ENCODE peak calls at places on chromosomes 3 and 15, in five cellular contexts. F is RWPE2, V is stomach, C is OCI-LY7, J is NB4. D is an unnamed sample.

GRCh38 chr3:116614795-116615362 is 94.7 kb upstream of the TUSC7 start:
- DNase-seq in V (no peak), J (peak), C (peak), F (no peak), D (peak)

GRCh38 chr3:52062499-52062898 is 6.1 kb upstream of the DUSP7 start:
- DNase-seq in F (peak), C (peak), J (peak), V (no peak), D (peak)

GRCh38 chr15:57537072-57537471 is 54.6 kb upstream of the MYZAP start:
- DNase-seq in J (peak), V (peak), C (no peak), F (no peak), D (peak)

GRCh38 chr3:175193815-175194518 is 334.8 kb downstream of the NAALADL2 start:
- DNase-seq in F (no peak), C (no peak), V (no peak), J (no peak), D (peak)

GRCh38 chr15:77035999-77036471 is 34.9 kb downstream of the TSPAN3 start:
- DNase-seq in F (peak), C (no peak), V (peak), J (no peak), D (no peak)

GRCh38 chr15:48096813-48097212 is 24.0 kb upstream of the SLC24A5 start:
- DNase-seq in J (no peak), F (no peak), V (no peak), C (no peak), D (peak)

GRCh38 chr3:171309906-171310359 is 150.3 kb downstream of the TNIK start:
- DNase-seq in F (no peak), V (no peak), C (no peak), J (peak), D (peak)

GRCh38 chr15:42919794-42920280 is 741 bp downstream of the TTBK2 start:
- DNase-seq in F (no peak), C (peak), V (no peak), J (peak), D (peak)

GRCh38 chr3:133478624-133479023 is 78.8 kb downstream of the BFSP2 start:
- DNase-seq in J (no peak), C (no peak), F (no peak), V (no peak), D (no peak)

GRCh38 chr15:57541805-57542504 is 49.7 kb upstream of the MYZAP start:
- DNase-seq in V (peak), F (peak), J (peak), C (peak), D (peak)

GRCh38 chr15:49990835-49991540 is 128.0 kb downstream of the ATP8B4 start:
- DNase-seq in V (no peak), J (no peak), F (no peak), C (no peak), D (peak)

GRCh38 chr3:124859025-124859424 is 28.1 kb downstream of the ITGB5 start:
- DNase-seq in V (no peak), F (no peak), C (no peak), J (no peak), D (peak)

GRCh38 chr3:77370413-77370812 is 330.5 kb downstream of the ROBO2 start:
- DNase-seq in J (no peak), F (peak), V (no peak), C (no peak), D (peak)

GRCh38 chr3:66418432-66419052 is 82.3 kb downstream of the LRIG1 start:
- DNase-seq in J (no peak), F (no peak), V (peak), C (no peak), D (no peak)

GRCh38 chr3:89113887-89114840 is 6.7 kb downstream of the EPHA3 start:
- DNase-seq in C (no peak), J (no peak), F (peak), V (peak), D (peak)

GRCh38 chr3:98722389-98722788 is 40.8 kb upstream of the ST3GAL6 start:
- DNase-seq in F (no peak), J (no peak), V (no peak), C (no peak), D (no peak)
- H3K4me3 ChIP-seq in F (no peak), J (no peak), V (no peak), C (no peak), D (no peak)

GRCh38 chr3:123449986-123450474 is 1.1 kb upstream of the ADCY5 start:
- DNase-seq in V (no peak), C (no peak), F (no peak), J (no peak), D (no peak)
- H3K4me3 ChIP-seq in V (peak), C (peak), F (peak), J (no peak), D (peak)

GRCh38 chr3:59116138-59116537 is 66.3 kb upstream of the CFAP20DC start:
- DNase-seq in J (no peak), V (no peak), F (no peak), C (no peak), D (no peak)
- H3K4me3 ChIP-seq in J (no peak), V (no peak), F (no peak), C (no peak), D (no peak)

GRCh38 chr3:126267169-126267975 is 87.0 kb upstream of the ALDH1L1 start:
- DNase-seq in F (no peak), J (peak), V (peak), C (no peak), D (peak)

GRCh38 chr3:126264952-126265351 is 84.6 kb upstream of the ALDH1L1 start:
- DNase-seq in J (no peak), V (no peak), F (no peak), C (no peak), D (no peak)

GRCh38 chr3:126267976-126268615 is 87.7 kb upstream of the ALDH1L1 start:
- DNase-seq in V (no peak), J (no peak), F (no peak), C (no peak), D (no peak)

GRCh38 chr3:126266850-126267168 is 86.4 kb upstream of the ALDH1L1 start:
- DNase-seq in J (no peak), F (no peak), C (no peak), V (no peak), D (no peak)

DNA sequence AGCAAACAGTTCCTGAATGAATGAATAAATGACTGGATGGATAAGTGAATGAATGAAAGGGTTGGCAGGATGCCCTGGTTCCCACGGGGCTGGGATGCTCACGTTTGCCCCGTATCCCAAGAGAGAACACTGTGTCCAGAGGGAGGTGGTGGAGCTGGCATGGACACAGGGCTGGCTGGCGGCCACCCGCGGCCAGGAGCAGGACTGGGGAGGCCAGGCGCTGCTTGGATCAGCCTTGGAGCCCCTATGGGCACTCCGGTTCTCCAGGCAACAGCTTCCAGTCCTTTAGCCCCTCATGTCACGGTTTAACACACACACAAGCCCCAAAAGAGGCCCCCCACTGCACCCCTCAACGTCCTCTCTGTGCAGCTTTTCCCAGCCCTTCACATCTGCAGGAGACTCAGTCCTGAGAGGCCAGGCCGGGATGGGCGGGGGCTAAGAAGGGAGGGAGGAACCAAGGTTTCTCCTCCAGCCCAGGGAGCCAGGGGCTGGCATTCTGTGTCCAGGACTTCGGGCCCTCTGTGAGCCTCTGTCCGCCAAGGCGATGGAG is 86.0 kb upstream of the ALDH1L1 start:
- DNase-seq in J (no peak), F (no peak), C (no peak), V (peak), D (peak)
- H3K4me3 ChIP-seq in J (no peak), F (no peak), C (no peak), V (no peak), D (no peak)

DNA sequence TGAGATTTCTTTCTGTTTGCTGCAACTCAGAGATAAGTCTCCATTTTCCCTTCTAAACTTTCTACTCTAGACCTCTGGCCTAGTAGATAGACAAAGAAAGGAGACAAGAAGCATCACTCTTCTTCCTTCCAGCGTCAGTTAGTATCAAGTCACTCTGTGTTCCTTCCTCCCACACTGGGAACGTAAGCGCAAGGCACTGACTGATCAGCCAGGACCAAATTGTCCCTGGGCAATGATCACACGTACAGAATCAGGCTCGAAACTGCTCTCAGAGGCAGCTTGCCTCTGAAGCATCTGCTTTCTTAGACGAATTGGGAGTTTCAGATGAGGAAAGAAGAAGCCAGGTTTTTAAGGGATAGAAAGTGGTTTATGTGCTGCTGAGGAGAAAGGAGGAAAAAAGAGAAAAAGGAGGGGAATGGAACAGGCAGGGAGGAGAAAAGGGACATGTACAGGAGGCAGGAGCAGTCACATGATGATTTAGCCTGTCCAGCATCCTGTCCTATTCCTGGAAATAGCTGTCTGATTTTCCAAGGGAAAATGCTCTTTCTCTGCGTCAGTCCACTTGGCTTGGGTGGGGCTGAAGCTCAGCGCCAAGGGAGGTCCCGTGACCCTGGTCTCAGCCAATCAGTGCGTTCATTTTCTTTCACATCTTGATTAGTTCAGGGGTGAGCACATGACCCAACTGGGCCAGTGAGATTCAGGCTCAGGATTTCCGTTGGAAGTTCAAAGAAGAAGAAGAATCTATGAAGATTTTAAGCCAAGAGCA is 102.0 kb upstream of the PRICKLE2 start:
- DNase-seq in F (no peak), J (no peak), C (no peak), V (no peak), D (peak)
- H3K4me3 ChIP-seq in F (no peak), J (no peak), C (no peak), V (no peak), D (no peak)

DNA sequence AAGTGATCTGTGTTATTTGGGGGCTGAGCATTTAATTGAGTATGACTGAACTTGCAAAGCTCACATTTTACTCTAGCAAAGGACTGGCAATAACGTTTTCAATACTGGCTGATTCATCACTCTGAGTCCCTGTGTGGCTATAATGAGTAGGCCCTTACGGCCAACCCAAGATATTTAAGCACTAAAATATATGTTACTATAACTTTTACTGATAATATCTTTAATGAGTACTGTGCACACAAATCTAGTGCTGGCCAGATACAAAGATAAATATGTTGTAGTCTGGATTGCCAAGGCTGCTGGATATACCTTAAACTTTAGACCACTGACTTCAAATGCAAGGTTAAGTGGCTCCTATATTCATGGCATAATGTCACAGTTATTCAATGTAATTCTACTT is 436.4 kb upstream of the KCNMB2 start:
- DNase-seq in F (no peak), J (no peak), V (no peak), C (no peak), D (no peak)
- H3K4me3 ChIP-seq in F (no peak), J (no peak), V (no peak), C (no peak), D (no peak)

GRCh38 chr3:183587337-183587736 is 31.8 kb upstream of the KLHL6 start:
- DNase-seq in J (peak), F (no peak), V (no peak), C (peak), D (no peak)

GRCh38 chr3:183592820-183593219 is 37.3 kb upstream of the KLHL6 start:
- DNase-seq in J (no peak), F (no peak), C (peak), V (no peak), D (no peak)

GRCh38 chr3:183590442-183590841 is 34.9 kb upstream of the KLHL6 start:
- DNase-seq in J (no peak), C (no peak), V (no peak), F (no peak), D (no peak)

GRCh38 chr3:183594636-183595035 is 39.1 kb upstream of the KLHL6 start:
- DNase-seq in F (no peak), C (no peak), J (no peak), V (no peak), D (no peak)

GRCh38 chr3:183591881-183592521 is 36.5 kb upstream of the KLHL6 start:
- DNase-seq in V (no peak), J (peak), C (peak), F (no peak), D (no peak)
- H3K4me3 ChIP-seq in V (no peak), J (no peak), C (peak), F (no peak), D (no peak)

DNA sequence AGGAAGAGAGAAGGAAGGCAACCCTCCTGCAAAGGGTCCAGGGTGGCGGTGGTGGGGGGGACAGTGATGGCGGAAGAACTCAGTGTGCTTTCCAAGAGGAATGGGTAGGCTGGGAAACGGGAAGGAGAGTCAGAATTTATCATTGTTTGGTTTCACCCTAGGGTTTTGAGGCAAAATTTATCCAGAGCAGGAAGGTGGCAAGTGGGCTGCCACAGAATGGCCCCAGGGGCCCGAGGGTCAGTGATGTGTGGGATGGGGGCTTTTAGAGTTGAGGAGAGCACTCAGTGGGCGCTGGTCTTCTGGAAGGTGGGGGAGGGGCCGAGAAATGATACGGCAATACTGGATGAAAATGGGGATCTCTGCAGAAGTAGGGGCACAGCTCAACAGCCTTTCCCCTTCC is 581 bp downstream of the FAM131A start:
- DNase-seq in J (no peak), V (no peak), F (no peak), C (no peak), D (no peak)
- H3K4me3 ChIP-seq in J (no peak), V (peak), F (no peak), C (no peak), D (peak)

DNA sequence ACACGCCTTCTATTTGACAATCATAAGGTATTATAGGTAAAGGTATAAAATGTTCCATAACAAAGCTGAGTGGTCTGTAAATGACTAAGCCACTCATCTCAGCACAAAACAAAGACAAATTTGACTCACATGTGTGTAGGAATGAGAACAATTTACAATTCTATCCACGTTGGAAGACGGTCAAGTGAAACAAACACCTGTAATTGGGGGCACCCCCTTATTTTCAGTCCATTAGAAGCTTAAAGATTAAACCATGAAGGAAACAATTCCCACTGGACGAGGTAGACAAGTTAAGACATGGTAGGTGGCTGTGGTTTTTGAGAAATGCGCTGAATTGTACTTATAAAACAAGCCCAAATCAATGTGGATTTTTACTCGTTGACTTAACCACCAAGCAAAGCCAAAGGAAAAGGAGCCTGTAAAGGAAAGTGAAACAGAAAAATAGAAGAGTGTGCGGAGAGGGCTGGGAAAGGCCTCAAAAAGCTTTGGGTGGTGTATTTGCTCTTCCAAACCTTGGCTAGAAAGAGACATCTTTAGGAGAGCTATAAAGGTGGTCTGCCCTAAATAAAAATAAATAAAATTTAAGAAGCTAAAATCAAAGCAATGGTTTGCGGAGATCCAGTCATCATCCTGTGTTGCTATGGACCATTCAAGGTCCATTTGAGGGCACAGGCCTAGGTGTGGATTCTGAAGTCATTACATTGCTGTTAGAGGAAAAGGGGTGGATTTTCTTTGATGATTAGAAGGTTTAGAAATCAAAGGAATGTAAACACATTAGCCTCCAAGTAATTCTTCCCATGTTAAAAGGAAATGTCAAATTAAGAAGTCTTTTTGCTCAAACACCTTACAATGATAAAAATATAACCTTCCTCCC is 135.0 kb downstream of the TFG start:
- DNase-seq in C (no peak), V (no peak), J (no peak), F (no peak), D (no peak)
- H3K4me3 ChIP-seq in C (no peak), V (no peak), J (no peak), F (peak), D (no peak)

DNA sequence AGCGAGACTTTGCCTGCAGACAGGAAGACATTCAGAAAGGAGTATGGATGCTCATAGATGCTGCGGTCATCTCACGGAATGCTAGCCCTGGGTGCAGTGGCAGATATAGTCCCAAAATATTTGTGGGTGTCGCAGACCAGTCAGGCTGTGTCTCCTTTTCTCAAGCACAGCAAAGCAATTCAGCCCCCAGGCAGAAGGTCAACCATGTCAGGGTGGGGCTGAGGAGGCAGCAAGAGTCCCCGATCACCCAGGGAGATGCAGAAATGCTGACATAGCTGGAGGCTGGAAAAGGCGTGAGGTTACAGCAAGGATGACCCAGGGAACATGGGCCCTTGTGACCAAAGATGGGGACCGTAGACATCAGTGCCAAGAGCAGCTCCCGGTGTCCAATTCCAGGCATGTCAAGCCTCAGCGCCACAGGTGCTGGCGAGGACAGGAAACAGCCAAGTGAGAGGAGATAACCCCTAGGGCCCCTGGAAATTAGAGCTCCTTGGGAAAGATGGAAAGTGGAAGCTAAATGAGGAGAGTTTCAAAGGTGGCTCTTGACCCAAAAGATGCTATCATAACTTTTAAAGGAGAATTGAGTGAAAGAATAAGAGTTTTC is 81.2 kb upstream of the ABHD17C start:
- DNase-seq in F (no peak), J (no peak), V (no peak), C (no peak), D (no peak)
- H3K4me3 ChIP-seq in F (no peak), J (no peak), V (no peak), C (no peak), D (no peak)

D was measured in fibroblast of mammary gland.